ENCODE peak calls at places on chromosomes 6 and 20, in five cellular contexts. One of them, this sample, is unnamed.

GRCh38 chr20:1163105-1163504 is 21.7 kb downstream of the TMEM74B start:
- DNase-seq in neural progenitor cell: no peak
- DNase-seq in left ventricle myocardium inferior: no peak
- DNase-seq in tibial artery: no peak
- DNase-seq in CD8-positive, alpha-beta T cell: no peak
- DNase-seq in this sample: no peak

GRCh38 chr6:147149826-147150225 is 54.4 kb upstream of the STXBP5 start:
- DNase-seq in neural progenitor cell: no peak
- DNase-seq in left ventricle myocardium inferior: no peak
- DNase-seq in CD8-positive, alpha-beta T cell: no peak
- DNase-seq in tibial artery: no peak
- DNase-seq in this sample: no peak

GRCh38 chr6:128350416-128351254 is 169.8 kb downstream of the PTPRK start:
- DNase-seq in neural progenitor cell: no peak
- DNase-seq in CD8-positive, alpha-beta T cell: no peak
- DNase-seq in left ventricle myocardium inferior: no peak
- DNase-seq in tibial artery: no peak
- DNase-seq in this sample: no peak

GRCh38 chr6:1551236-1551635 is 58.5 kb upstream of the FOXC1 start:
- DNase-seq in tibial artery: no peak
- DNase-seq in CD8-positive, alpha-beta T cell: no peak
- DNase-seq in neural progenitor cell: no peak
- DNase-seq in left ventricle myocardium inferior: no peak
- DNase-seq in this sample: no peak

GRCh38 chr6:56297022-56297995 is 49.9 kb upstream of the COL21A1 start:
- DNase-seq in neural progenitor cell: no peak
- DNase-seq in CD8-positive, alpha-beta T cell: no peak
- DNase-seq in left ventricle myocardium inferior: no peak
- DNase-seq in tibial artery: no peak
- DNase-seq in this sample: no peak

GRCh38 chr6:125454351-125454750 is 152.6 kb upstream of the HDDC2 start:
- DNase-seq in tibial artery: no peak
- DNase-seq in neural progenitor cell: no peak
- DNase-seq in left ventricle myocardium inferior: no peak
- DNase-seq in CD8-positive, alpha-beta T cell: no peak
- DNase-seq in this sample: no peak

GRCh38 chr6:84575264-84575663 is 189.1 kb downstream of the TBX18 start:
- DNase-seq in neural progenitor cell: no peak
- DNase-seq in CD8-positive, alpha-beta T cell: no peak
- DNase-seq in tibial artery: no peak
- DNase-seq in left ventricle myocardium inferior: no peak
- DNase-seq in this sample: no peak

GRCh38 chr6:21678990-21679389 is 85.4 kb downstream of the SOX4 start:
- DNase-seq in CD8-positive, alpha-beta T cell: no peak
- DNase-seq in left ventricle myocardium inferior: no peak
- DNase-seq in neural progenitor cell: no peak
- DNase-seq in tibial artery: no peak
- DNase-seq in this sample: peak

GRCh38 chr20:11076434-11076833 is 402.6 kb upstream of the JAG1 start:
- DNase-seq in tibial artery: no peak
- DNase-seq in neural progenitor cell: peak
- DNase-seq in left ventricle myocardium inferior: no peak
- DNase-seq in CD8-positive, alpha-beta T cell: no peak
- DNase-seq in this sample: no peak

GRCh38 chr6:138404666-138405337 is 779 bp downstream of the HEBP2 start:
- DNase-seq in tibial artery: no peak
- DNase-seq in left ventricle myocardium inferior: peak
- DNase-seq in CD8-positive, alpha-beta T cell: peak
- DNase-seq in neural progenitor cell: no peak
- DNase-seq in this sample: no peak

GRCh38 chr20:53918949-53919361 is 151.4 kb downstream of the BCAS1 start:
- DNase-seq in neural progenitor cell: peak
- DNase-seq in CD8-positive, alpha-beta T cell: no peak
- DNase-seq in tibial artery: no peak
- DNase-seq in left ventricle myocardium inferior: no peak
- DNase-seq in this sample: no peak

GRCh38 chr6:31945507-31946369 is at the start of gene CFB:
- DNase-seq in neural progenitor cell: peak
- DNase-seq in tibial artery: peak
- DNase-seq in left ventricle myocardium inferior: peak
- DNase-seq in CD8-positive, alpha-beta T cell: no peak
- DNase-seq in this sample: peak

GRCh38 chr6:42370323-42370985 is 81.3 kb downstream of the TRERF1 start:
- DNase-seq in tibial artery: no peak
- DNase-seq in CD8-positive, alpha-beta T cell: no peak
- DNase-seq in left ventricle myocardium inferior: no peak
- DNase-seq in neural progenitor cell: no peak
- DNase-seq in this sample: no peak

GRCh38 chr20:58025233-58025632 is 203.2 kb downstream of the ANKRD60 start:
- DNase-seq in CD8-positive, alpha-beta T cell: no peak
- DNase-seq in tibial artery: peak
- DNase-seq in neural progenitor cell: no peak
- DNase-seq in left ventricle myocardium inferior: peak
- DNase-seq in this sample: no peak

GRCh38 chr20:7855545-7855944 is 84.7 kb downstream of the HAO1 start:
- DNase-seq in CD8-positive, alpha-beta T cell: no peak
- DNase-seq in neural progenitor cell: no peak
- DNase-seq in tibial artery: no peak
- DNase-seq in left ventricle myocardium inferior: no peak
- DNase-seq in this sample: no peak

GRCh38 chr6:74867286-74867685 is 338.6 kb downstream of the COL12A1 start:
- DNase-seq in neural progenitor cell: no peak
- DNase-seq in CD8-positive, alpha-beta T cell: no peak
- DNase-seq in left ventricle myocardium inferior: no peak
- DNase-seq in tibial artery: no peak
- DNase-seq in this sample: no peak

GRCh38 chr6:69704916-69705315 is 91.9 kb downstream of the LMBRD1 start:
- DNase-seq in tibial artery: no peak
- DNase-seq in neural progenitor cell: no peak
- DNase-seq in CD8-positive, alpha-beta T cell: no peak
- DNase-seq in left ventricle myocardium inferior: no peak
- DNase-seq in this sample: no peak

GRCh38 chr6:36838896-36839818 is at the start of gene CPNE5:
- DNase-seq in CD8-positive, alpha-beta T cell: no peak
- DNase-seq in tibial artery: no peak
- DNase-seq in neural progenitor cell: peak
- DNase-seq in left ventricle myocardium inferior: peak
- DNase-seq in this sample: no peak
- H3K27ac ChIP-seq in CD8-positive, alpha-beta T cell: no peak
- H3K27ac ChIP-seq in tibial artery: no peak
- H3K27ac ChIP-seq in neural progenitor cell: no peak
- H3K27ac ChIP-seq in left ventricle myocardium inferior: peak
- H3K27ac ChIP-seq in this sample: no peak

GRCh38 chr6:27161115-27161514 is 86.4 kb upstream of the PRSS16 start:
- DNase-seq in CD8-positive, alpha-beta T cell: no peak
- DNase-seq in left ventricle myocardium inferior: no peak
- DNase-seq in neural progenitor cell: no peak
- DNase-seq in tibial artery: no peak
- DNase-seq in this sample: no peak
- H3K4me3 ChIP-seq in CD8-positive, alpha-beta T cell: no peak
- H3K4me3 ChIP-seq in left ventricle myocardium inferior: no peak
- H3K4me3 ChIP-seq in neural progenitor cell: no peak
- H3K4me3 ChIP-seq in tibial artery: no peak
- H3K4me3 ChIP-seq in this sample: no peak

GRCh38 chr6:7390218-7390878 is 740 bp downstream of the RIOK1 start:
- DNase-seq in left ventricle myocardium inferior: no peak
- DNase-seq in CD8-positive, alpha-beta T cell: peak
- DNase-seq in neural progenitor cell: no peak
- DNase-seq in tibial artery: no peak
- DNase-seq in this sample: peak
- TF ChIP-seq CTCF in left ventricle myocardium inferior: peak
- TF ChIP-seq CTCF in CD8-positive, alpha-beta T cell: no peak
- TF ChIP-seq CTCF in neural progenitor cell: no peak
- TF ChIP-seq CTCF in tibial artery: no peak
- TF ChIP-seq CTCF in this sample: no peak

GRCh38 chr6:10460096-10460495 is 45.2 kb upstream of the TFAP2A start:
- DNase-seq in tibial artery: no peak
- DNase-seq in neural progenitor cell: no peak
- DNase-seq in CD8-positive, alpha-beta T cell: no peak
- DNase-seq in left ventricle myocardium inferior: no peak
- DNase-seq in this sample: no peak
- H3K27ac ChIP-seq in tibial artery: no peak
- H3K27ac ChIP-seq in neural progenitor cell: no peak
- H3K27ac ChIP-seq in CD8-positive, alpha-beta T cell: no peak
- H3K27ac ChIP-seq in left ventricle myocardium inferior: no peak
- H3K27ac ChIP-seq in this sample: no peak

GRCh38 chr6:44216677-44217331 is at the start of gene MYMX:
- DNase-seq in CD8-positive, alpha-beta T cell: no peak
- DNase-seq in left ventricle myocardium inferior: peak
- DNase-seq in neural progenitor cell: peak
- DNase-seq in tibial artery: peak
- DNase-seq in this sample: no peak
- H3K4me3 ChIP-seq in CD8-positive, alpha-beta T cell: no peak
- H3K4me3 ChIP-seq in left ventricle myocardium inferior: peak
- H3K4me3 ChIP-seq in neural progenitor cell: peak
- H3K4me3 ChIP-seq in tibial artery: no peak
- H3K4me3 ChIP-seq in this sample: no peak

DNA sequence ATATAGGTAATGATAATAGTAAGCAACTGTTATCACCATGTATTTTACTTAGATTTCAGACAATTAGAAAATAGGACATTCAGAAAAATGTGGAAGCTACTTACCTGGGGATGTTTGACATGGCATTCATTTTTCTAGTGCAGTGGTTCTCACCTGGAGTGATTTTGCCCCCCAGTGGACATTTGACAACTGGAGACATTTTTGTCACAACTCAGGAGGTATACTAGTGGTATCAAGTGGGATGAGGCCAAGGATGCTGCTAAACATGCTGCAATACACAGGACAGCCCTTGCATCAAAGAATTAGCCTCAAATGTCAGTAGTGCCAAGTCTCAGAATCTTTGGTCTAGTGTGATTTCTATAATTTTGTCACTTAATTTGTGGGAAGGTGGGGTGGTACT is 36.1 kb downstream of the NUS1 start:
- DNase-seq in neural progenitor cell: no peak
- DNase-seq in tibial artery: no peak
- DNase-seq in CD8-positive, alpha-beta T cell: no peak
- DNase-seq in left ventricle myocardium inferior: no peak
- DNase-seq in this sample: no peak
- TF ChIP-seq CTCF in neural progenitor cell: no peak
- TF ChIP-seq CTCF in tibial artery: no peak
- TF ChIP-seq CTCF in CD8-positive, alpha-beta T cell: no peak
- TF ChIP-seq CTCF in left ventricle myocardium inferior: no peak
- TF ChIP-seq CTCF in this sample: no peak

GRCh38 chr6:107235007-107235406 is 119.7 kb upstream of the BEND3 start:
- DNase-seq in CD8-positive, alpha-beta T cell: no peak
- DNase-seq in neural progenitor cell: no peak
- DNase-seq in left ventricle myocardium inferior: no peak
- DNase-seq in tibial artery: no peak
- DNase-seq in this sample: no peak
- H3K27ac ChIP-seq in CD8-positive, alpha-beta T cell: no peak
- H3K27ac ChIP-seq in neural progenitor cell: no peak
- H3K27ac ChIP-seq in left ventricle myocardium inferior: peak
- H3K27ac ChIP-seq in tibial artery: no peak
- H3K27ac ChIP-seq in this sample: no peak

GRCh38 chr20:45372241-45372640 is 5.9 kb downstream of the TP53TG5 start:
- DNase-seq in left ventricle myocardium inferior: no peak
- DNase-seq in tibial artery: no peak
- DNase-seq in CD8-positive, alpha-beta T cell: no peak
- DNase-seq in neural progenitor cell: no peak
- DNase-seq in this sample: no peak
- H3K4me3 ChIP-seq in left ventricle myocardium inferior: peak
- H3K4me3 ChIP-seq in tibial artery: peak
- H3K4me3 ChIP-seq in CD8-positive, alpha-beta T cell: no peak
- H3K4me3 ChIP-seq in neural progenitor cell: no peak
- H3K4me3 ChIP-seq in this sample: no peak

This sample was measured in AG04450.